ENCODE peak calls at places on chromosomes 6 and 20, in seven cellular contexts. One of them, this sample, is unnamed.

GRCh38 chr6:47308674-47309325 is 905 bp downstream of the TNFRSF21 start:
- DNase-seq in activated T-cell treated with anti-CD3 and anti-CD28 coated beads for 24 hours: peak
- DNase-seq in activated gamma-delta T cell treated with Interleukin-2 at 50 U/mL for 16 hours: no peak
- DNase-seq in stimulated activated CD4-positive, alpha-beta T cell treated with anti-CD3 and anti-CD28 coated beads, Interleukin-4, amount 100 ng/mL, for 1 hour: no peak
- DNase-seq in activated CD4-positive, alpha-beta T cell treated with anti-CD3 and anti-CD28 coated beads for 36 hours: peak
- DNase-seq in fibroblast of mammary gland: peak
- DNase-seq in RWPE1: peak
- DNase-seq in this sample: no peak

GRCh38 chr6:154479388-154480143 is 30.9 kb downstream of the CNKSR3 start:
- DNase-seq in activated CD4-positive, alpha-beta T cell treated with anti-CD3 and anti-CD28 coated beads for 36 hours: no peak
- DNase-seq in fibroblast of mammary gland: peak
- DNase-seq in stimulated activated CD4-positive, alpha-beta T cell treated with anti-CD3 and anti-CD28 coated beads, Interleukin-4, amount 100 ng/mL, for 1 hour: no peak
- DNase-seq in activated T-cell treated with anti-CD3 and anti-CD28 coated beads for 24 hours: no peak
- DNase-seq in activated gamma-delta T cell treated with Interleukin-2 at 50 U/mL for 16 hours: no peak
- DNase-seq in RWPE1: no peak
- DNase-seq in this sample: no peak

GRCh38 chr6:31079656-31080261 is 32.6 kb downstream of the C6orf15 start:
- DNase-seq in activated T-cell treated with anti-CD3 and anti-CD28 coated beads for 24 hours: peak
- DNase-seq in fibroblast of mammary gland: peak
- DNase-seq in activated CD4-positive, alpha-beta T cell treated with anti-CD3 and anti-CD28 coated beads for 36 hours: peak
- DNase-seq in activated gamma-delta T cell treated with Interleukin-2 at 50 U/mL for 16 hours: peak
- DNase-seq in stimulated activated CD4-positive, alpha-beta T cell treated with anti-CD3 and anti-CD28 coated beads, Interleukin-4, amount 100 ng/mL, for 1 hour: peak
- DNase-seq in RWPE1: peak
- DNase-seq in this sample: peak

GRCh38 chr6:136526196-136526930 is 23.9 kb downstream of the MAP7 start:
- DNase-seq in activated gamma-delta T cell treated with Interleukin-2 at 50 U/mL for 16 hours: peak
- DNase-seq in activated T-cell treated with anti-CD3 and anti-CD28 coated beads for 24 hours: no peak
- DNase-seq in activated CD4-positive, alpha-beta T cell treated with anti-CD3 and anti-CD28 coated beads for 36 hours: peak
- DNase-seq in fibroblast of mammary gland: peak
- DNase-seq in stimulated activated CD4-positive, alpha-beta T cell treated with anti-CD3 and anti-CD28 coated beads, Interleukin-4, amount 100 ng/mL, for 1 hour: peak
- DNase-seq in RWPE1: no peak
- DNase-seq in this sample: no peak

GRCh38 chr20:36175016-36175415 is 20.5 kb downstream of the EPB41L1 start:
- DNase-seq in RWPE1: no peak
- DNase-seq in fibroblast of mammary gland: peak
- DNase-seq in activated T-cell treated with anti-CD3 and anti-CD28 coated beads for 24 hours: no peak
- DNase-seq in stimulated activated CD4-positive, alpha-beta T cell treated with anti-CD3 and anti-CD28 coated beads, Interleukin-4, amount 100 ng/mL, for 1 hour: no peak
- DNase-seq in activated gamma-delta T cell treated with Interleukin-2 at 50 U/mL for 16 hours: no peak
- DNase-seq in activated CD4-positive, alpha-beta T cell treated with anti-CD3 and anti-CD28 coated beads for 36 hours: no peak
- DNase-seq in this sample: no peak

GRCh38 chr20:10216146-10216741 is 2.4 kb upstream of the SNAP25 start:
- DNase-seq in fibroblast of mammary gland: peak
- DNase-seq in activated T-cell treated with anti-CD3 and anti-CD28 coated beads for 24 hours: no peak
- DNase-seq in RWPE1: no peak
- DNase-seq in activated CD4-positive, alpha-beta T cell treated with anti-CD3 and anti-CD28 coated beads for 36 hours: no peak
- DNase-seq in activated gamma-delta T cell treated with Interleukin-2 at 50 U/mL for 16 hours: no peak
- DNase-seq in stimulated activated CD4-positive, alpha-beta T cell treated with anti-CD3 and anti-CD28 coated beads, Interleukin-4, amount 100 ng/mL, for 1 hour: no peak
- DNase-seq in this sample: no peak

GRCh38 chr6:134111062-134111677 is 58.7 kb upstream of the SLC2A12 start:
- DNase-seq in stimulated activated CD4-positive, alpha-beta T cell treated with anti-CD3 and anti-CD28 coated beads, Interleukin-4, amount 100 ng/mL, for 1 hour: peak
- DNase-seq in fibroblast of mammary gland: peak
- DNase-seq in RWPE1: peak
- DNase-seq in activated CD4-positive, alpha-beta T cell treated with anti-CD3 and anti-CD28 coated beads for 36 hours: peak
- DNase-seq in activated T-cell treated with anti-CD3 and anti-CD28 coated beads for 24 hours: peak
- DNase-seq in activated gamma-delta T cell treated with Interleukin-2 at 50 U/mL for 16 hours: peak
- DNase-seq in this sample: peak

GRCh38 chr20:32971703-32972161 is 32.5 kb downstream of the SUN5 start:
- DNase-seq in RWPE1: no peak
- DNase-seq in stimulated activated CD4-positive, alpha-beta T cell treated with anti-CD3 and anti-CD28 coated beads, Interleukin-4, amount 100 ng/mL, for 1 hour: no peak
- DNase-seq in fibroblast of mammary gland: no peak
- DNase-seq in activated gamma-delta T cell treated with Interleukin-2 at 50 U/mL for 16 hours: no peak
- DNase-seq in activated T-cell treated with anti-CD3 and anti-CD28 coated beads for 24 hours: no peak
- DNase-seq in activated CD4-positive, alpha-beta T cell treated with anti-CD3 and anti-CD28 coated beads for 36 hours: peak
- DNase-seq in this sample: no peak

This sample was measured in effector CD8-positive, alpha-beta T cell.